ENCODE peak calls at places on chromosome 14, in ten cellular contexts. One of them, this sample, is unnamed.

GRCh38 chr14:45252356-45253069 is 489 bp downstream of the MIS18BP1 start:
- DNase-seq in mucosa of descending colon: no peak
- DNase-seq in upper lobe of left lung: no peak
- DNase-seq in HFFc6: no peak
- DNase-seq in substantia nigra: no peak
- DNase-seq in A172: peak
- DNase-seq in CD8-positive, alpha-beta memory T cell: peak
- DNase-seq in HTR-8/SVneo: no peak
- DNase-seq in mesenchymal stem cell: peak
- DNase-seq in GM03348: no peak
- DNase-seq in this sample: no peak

GRCh38 chr14:70282666-70283065 is 76.8 kb downstream of the COX16 start:
- DNase-seq in HTR-8/SVneo: no peak
- DNase-seq in mesenchymal stem cell: no peak
- DNase-seq in upper lobe of left lung: no peak
- DNase-seq in CD8-positive, alpha-beta memory T cell: no peak
- DNase-seq in substantia nigra: no peak
- DNase-seq in GM03348: no peak
- DNase-seq in A172: no peak
- DNase-seq in mucosa of descending colon: no peak
- DNase-seq in HFFc6: no peak
- DNase-seq in this sample: no peak

GRCh38 chr14:53517276-53517960 is 364.3 kb upstream of the DDHD1 start:
- DNase-seq in CD8-positive, alpha-beta memory T cell: no peak
- DNase-seq in mucosa of descending colon: no peak
- DNase-seq in upper lobe of left lung: no peak
- DNase-seq in HFFc6: peak
- DNase-seq in mesenchymal stem cell: peak
- DNase-seq in substantia nigra: no peak
- DNase-seq in HTR-8/SVneo: no peak
- DNase-seq in A172: peak
- DNase-seq in GM03348: no peak
- DNase-seq in this sample: no peak

GRCh38 chr14:105490318-105490571 is 801 bp upstream of the TEDC1 start:
- DNase-seq in HFFc6: no peak
- DNase-seq in GM03348: no peak
- DNase-seq in substantia nigra: no peak
- DNase-seq in upper lobe of left lung: no peak
- DNase-seq in mucosa of descending colon: no peak
- DNase-seq in mesenchymal stem cell: no peak
- DNase-seq in CD8-positive, alpha-beta memory T cell: no peak
- DNase-seq in HTR-8/SVneo: no peak
- DNase-seq in A172: no peak
- DNase-seq in this sample: no peak

GRCh38 chr14:72810201-72810600 is 83.7 kb downstream of the DPF3 start:
- DNase-seq in HTR-8/SVneo: no peak
- DNase-seq in mesenchymal stem cell: no peak
- DNase-seq in CD8-positive, alpha-beta memory T cell: peak
- DNase-seq in mucosa of descending colon: no peak
- DNase-seq in substantia nigra: no peak
- DNase-seq in A172: no peak
- DNase-seq in GM03348: no peak
- DNase-seq in HFFc6: no peak
- DNase-seq in upper lobe of left lung: no peak
- DNase-seq in this sample: peak

GRCh38 chr14:86462193-86462592 is 932.2 kb downstream of the FLRT2 start:
- DNase-seq in GM03348: no peak
- DNase-seq in HTR-8/SVneo: no peak
- DNase-seq in A172: peak
- DNase-seq in mesenchymal stem cell: peak
- DNase-seq in CD8-positive, alpha-beta memory T cell: no peak
- DNase-seq in substantia nigra: no peak
- DNase-seq in HFFc6: peak
- DNase-seq in mucosa of descending colon: no peak
- DNase-seq in upper lobe of left lung: no peak
- DNase-seq in this sample: no peak

GRCh38 chr14:67837011-67837624 is 17.5 kb downstream of the RAD51B start:
- DNase-seq in substantia nigra: no peak
- DNase-seq in upper lobe of left lung: peak
- DNase-seq in HTR-8/SVneo: peak
- DNase-seq in mesenchymal stem cell: peak
- DNase-seq in HFFc6: peak
- DNase-seq in A172: peak
- DNase-seq in CD8-positive, alpha-beta memory T cell: peak
- DNase-seq in mucosa of descending colon: no peak
- DNase-seq in GM03348: peak
- DNase-seq in this sample: peak

GRCh38 chr14:61462566-61463195 is 141.3 kb downstream of the PRKCH start:
- DNase-seq in mesenchymal stem cell: peak
- DNase-seq in GM03348: peak
- DNase-seq in CD8-positive, alpha-beta memory T cell: no peak
- DNase-seq in upper lobe of left lung: no peak
- DNase-seq in mucosa of descending colon: no peak
- DNase-seq in HTR-8/SVneo: peak
- DNase-seq in HFFc6: peak
- DNase-seq in A172: peak
- DNase-seq in substantia nigra: no peak
- DNase-seq in this sample: no peak

GRCh38 chr14:21066882-21067502 is 3.1 kb upstream of the ARHGEF40 start:
- DNase-seq in mucosa of descending colon: no peak
- DNase-seq in GM03348: peak
- DNase-seq in HTR-8/SVneo: no peak
- DNase-seq in substantia nigra: no peak
- DNase-seq in mesenchymal stem cell: peak
- DNase-seq in upper lobe of left lung: no peak
- DNase-seq in A172: no peak
- DNase-seq in HFFc6: no peak
- DNase-seq in CD8-positive, alpha-beta memory T cell: no peak
- DNase-seq in this sample: no peak

GRCh38 chr14:106372870-106373657 is 846.7 kb downstream of the TMEM121 start:
- DNase-seq in mesenchymal stem cell: no peak
- DNase-seq in GM03348: peak
- DNase-seq in A172: no peak
- DNase-seq in substantia nigra: peak
- DNase-seq in upper lobe of left lung: peak
- DNase-seq in CD8-positive, alpha-beta memory T cell: peak
- DNase-seq in HTR-8/SVneo: peak
- DNase-seq in mucosa of descending colon: peak
- DNase-seq in HFFc6: no peak
- DNase-seq in this sample: peak

GRCh38 chr14:94397899-94398479 is 9.6 kb upstream of the SERPINA1 start:
- DNase-seq in upper lobe of left lung: peak
- DNase-seq in HFFc6: no peak
- DNase-seq in mucosa of descending colon: no peak
- DNase-seq in substantia nigra: no peak
- DNase-seq in CD8-positive, alpha-beta memory T cell: no peak
- DNase-seq in A172: no peak
- DNase-seq in GM03348: no peak
- DNase-seq in mesenchymal stem cell: no peak
- DNase-seq in HTR-8/SVneo: no peak
- DNase-seq in this sample: no peak

GRCh38 chr14:100662850-100663527 is 63.7 kb upstream of the DLK1 start:
- DNase-seq in CD8-positive, alpha-beta memory T cell: peak
- DNase-seq in upper lobe of left lung: peak
- DNase-seq in substantia nigra: peak
- DNase-seq in HTR-8/SVneo: peak
- DNase-seq in A172: no peak
- DNase-seq in HFFc6: peak
- DNase-seq in mesenchymal stem cell: peak
- DNase-seq in mucosa of descending colon: peak
- DNase-seq in GM03348: peak
- DNase-seq in this sample: peak

GRCh38 chr14:67442139-67442906 is 30.4 kb upstream of the PLEK2 start:
- DNase-seq in mucosa of descending colon: no peak
- DNase-seq in GM03348: no peak
- DNase-seq in A172: no peak
- DNase-seq in upper lobe of left lung: no peak
- DNase-seq in mesenchymal stem cell: no peak
- DNase-seq in substantia nigra: no peak
- DNase-seq in CD8-positive, alpha-beta memory T cell: no peak
- DNase-seq in HFFc6: no peak
- DNase-seq in HTR-8/SVneo: no peak
- DNase-seq in this sample: no peak

GRCh38 chr14:54796961-54797360 is 105.7 kb downstream of the GCH1 start:
- DNase-seq in substantia nigra: no peak
- DNase-seq in HTR-8/SVneo: peak
- DNase-seq in A172: peak
- DNase-seq in CD8-positive, alpha-beta memory T cell: no peak
- DNase-seq in GM03348: peak
- DNase-seq in mesenchymal stem cell: peak
- DNase-seq in mucosa of descending colon: no peak
- DNase-seq in upper lobe of left lung: no peak
- DNase-seq in HFFc6: peak
- DNase-seq in this sample: no peak

GRCh38 chr14:104678901-104679705 is 10.3 kb upstream of the INF2 start:
- DNase-seq in mesenchymal stem cell: no peak
- DNase-seq in GM03348: no peak
- DNase-seq in HTR-8/SVneo: no peak
- DNase-seq in HFFc6: no peak
- DNase-seq in A172: no peak
- DNase-seq in substantia nigra: peak
- DNase-seq in mucosa of descending colon: peak
- DNase-seq in CD8-positive, alpha-beta memory T cell: no peak
- DNase-seq in upper lobe of left lung: no peak
- DNase-seq in this sample: no peak

GRCh38 chr14:23043749-23044148 is 1.7 kb downstream of the PSMB11 start:
- DNase-seq in A172: no peak
- DNase-seq in upper lobe of left lung: no peak
- DNase-seq in mucosa of descending colon: no peak
- DNase-seq in mesenchymal stem cell: no peak
- DNase-seq in CD8-positive, alpha-beta memory T cell: no peak
- DNase-seq in substantia nigra: no peak
- DNase-seq in GM03348: no peak
- DNase-seq in HFFc6: no peak
- DNase-seq in HTR-8/SVneo: no peak
- DNase-seq in this sample: no peak

GRCh38 chr14:102111101-102111500 is 24.3 kb upstream of the HSP90AA1 start:
- DNase-seq in HFFc6: no peak
- DNase-seq in CD8-positive, alpha-beta memory T cell: no peak
- DNase-seq in GM03348: no peak
- DNase-seq in A172: no peak
- DNase-seq in substantia nigra: no peak
- DNase-seq in mucosa of descending colon: no peak
- DNase-seq in mesenchymal stem cell: no peak
- DNase-seq in HTR-8/SVneo: no peak
- DNase-seq in upper lobe of left lung: no peak
- DNase-seq in this sample: no peak

GRCh38 chr14:46940600-46940999 is 289.0 kb upstream of the RPL10L start:
- DNase-seq in mucosa of descending colon: no peak
- DNase-seq in CD8-positive, alpha-beta memory T cell: no peak
- DNase-seq in upper lobe of left lung: no peak
- DNase-seq in A172: no peak
- DNase-seq in HTR-8/SVneo: no peak
- DNase-seq in mesenchymal stem cell: no peak
- DNase-seq in HFFc6: no peak
- DNase-seq in substantia nigra: no peak
- DNase-seq in GM03348: no peak
- DNase-seq in this sample: no peak

GRCh38 chr14:104119700-104120251 is 18.6 kb upstream of the KIF26A start:
- DNase-seq in HFFc6: no peak
- DNase-seq in HTR-8/SVneo: no peak
- DNase-seq in CD8-positive, alpha-beta memory T cell: no peak
- DNase-seq in GM03348: no peak
- DNase-seq in substantia nigra: no peak
- DNase-seq in mucosa of descending colon: no peak
- DNase-seq in upper lobe of left lung: no peak
- DNase-seq in A172: no peak
- DNase-seq in mesenchymal stem cell: no peak
- DNase-seq in this sample: no peak

GRCh38 chr14:34465069-34465859 is 3.2 kb upstream of the SPTSSA start:
- DNase-seq in HTR-8/SVneo: no peak
- DNase-seq in upper lobe of left lung: no peak
- DNase-seq in HFFc6: no peak
- DNase-seq in mesenchymal stem cell: peak
- DNase-seq in mucosa of descending colon: no peak
- DNase-seq in substantia nigra: no peak
- DNase-seq in A172: peak
- DNase-seq in CD8-positive, alpha-beta memory T cell: no peak
- DNase-seq in GM03348: no peak
- DNase-seq in this sample: no peak

GRCh38 chr14:54356172-54356571 is 40.6 kb upstream of the CDKN3 start:
- DNase-seq in upper lobe of left lung: no peak
- DNase-seq in mesenchymal stem cell: no peak
- DNase-seq in substantia nigra: no peak
- DNase-seq in HTR-8/SVneo: peak
- DNase-seq in mucosa of descending colon: no peak
- DNase-seq in CD8-positive, alpha-beta memory T cell: no peak
- DNase-seq in HFFc6: peak
- DNase-seq in GM03348: no peak
- DNase-seq in A172: no peak
- DNase-seq in this sample: no peak

GRCh38 chr14:68522510-68523325 is 270.1 kb downstream of the ZFP36L1 start:
- DNase-seq in A172: no peak
- DNase-seq in CD8-positive, alpha-beta memory T cell: no peak
- DNase-seq in substantia nigra: no peak
- DNase-seq in mesenchymal stem cell: no peak
- DNase-seq in HFFc6: no peak
- DNase-seq in upper lobe of left lung: no peak
- DNase-seq in GM03348: peak
- DNase-seq in mucosa of descending colon: no peak
- DNase-seq in HTR-8/SVneo: no peak
- DNase-seq in this sample: no peak

GRCh38 chr14:29548948-29549370 is 378.7 kb downstream of the PRKD1 start:
- DNase-seq in mesenchymal stem cell: peak
- DNase-seq in HFFc6: peak
- DNase-seq in upper lobe of left lung: no peak
- DNase-seq in GM03348: peak
- DNase-seq in CD8-positive, alpha-beta memory T cell: no peak
- DNase-seq in HTR-8/SVneo: peak
- DNase-seq in mucosa of descending colon: no peak
- DNase-seq in substantia nigra: no peak
- DNase-seq in A172: peak
- DNase-seq in this sample: no peak

GRCh38 chr14:99515301-99516155 is 34.3 kb downstream of the CCNK start:
- DNase-seq in mesenchymal stem cell: no peak
- DNase-seq in CD8-positive, alpha-beta memory T cell: no peak
- DNase-seq in GM03348: no peak
- DNase-seq in HTR-8/SVneo: no peak
- DNase-seq in A172: no peak
- DNase-seq in substantia nigra: no peak
- DNase-seq in upper lobe of left lung: peak
- DNase-seq in HFFc6: no peak
- DNase-seq in mucosa of descending colon: no peak
- DNase-seq in this sample: no peak

GRCh38 chr14:67749341-67750110 is 47.8 kb downstream of the RDH12 start:
- DNase-seq in HTR-8/SVneo: no peak
- DNase-seq in mesenchymal stem cell: no peak
- DNase-seq in CD8-positive, alpha-beta memory T cell: no peak
- DNase-seq in HFFc6: no peak
- DNase-seq in mucosa of descending colon: no peak
- DNase-seq in GM03348: no peak
- DNase-seq in A172: no peak
- DNase-seq in substantia nigra: no peak
- DNase-seq in upper lobe of left lung: no peak
- DNase-seq in this sample: no peak

GRCh38 chr14:62914025-62914424 is 131.2 kb downstream of the KCNH5 start:
- DNase-seq in CD8-positive, alpha-beta memory T cell: no peak
- DNase-seq in GM03348: no peak
- DNase-seq in HFFc6: no peak
- DNase-seq in mesenchymal stem cell: peak
- DNase-seq in upper lobe of left lung: no peak
- DNase-seq in HTR-8/SVneo: peak
- DNase-seq in substantia nigra: no peak
- DNase-seq in A172: peak
- DNase-seq in mucosa of descending colon: no peak
- DNase-seq in this sample: no peak

GRCh38 chr14:64444984-64445845 is 20.1 kb upstream of the AKAP5 start:
- DNase-seq in A172: peak
- DNase-seq in GM03348: peak
- DNase-seq in upper lobe of left lung: no peak
- DNase-seq in HTR-8/SVneo: peak
- DNase-seq in mesenchymal stem cell: peak
- DNase-seq in HFFc6: no peak
- DNase-seq in mucosa of descending colon: no peak
- DNase-seq in substantia nigra: no peak
- DNase-seq in CD8-positive, alpha-beta memory T cell: peak
- DNase-seq in this sample: no peak

GRCh38 chr14:54166049-54166950 is 209.7 kb upstream of the BMP4 start:
- DNase-seq in GM03348: no peak
- DNase-seq in CD8-positive, alpha-beta memory T cell: no peak
- DNase-seq in HFFc6: no peak
- DNase-seq in mucosa of descending colon: no peak
- DNase-seq in HTR-8/SVneo: no peak
- DNase-seq in A172: no peak
- DNase-seq in upper lobe of left lung: no peak
- DNase-seq in mesenchymal stem cell: no peak
- DNase-seq in substantia nigra: peak
- DNase-seq in this sample: no peak

This sample was measured in activated T-helper 2 cell treated with anti-CD3 and anti-CD28 coated beads, Interferon-gamma antibody, Interleukin-2, Interleukin-4, amounts not matched to agents 10 μg/mL and 5 μg/mL and 100 μg/mL, durations not matched to agents 14 hours and 24 hours and 36 hours.